ENCODE peak calls at places on chromosomes 16 and 17, in four cellular contexts. N is K562, C is WTC11, M is HepG2. G is an unnamed sample.

GRCh38 chr17:3032258-3033247 is 30.9 kb downstream of the OR1D5 start:
- DNase-seq in N (no peak), C (no peak), M (no peak), G (no peak)

GRCh38 chr17:44655983-44656700 is at the start of gene MEIOC:
- DNase-seq in N (no peak), C (peak; percentile 89), M (no peak), G (no peak)

GRCh38 chr17:75544250-75544649 is 18.8 kb downstream of the LLGL2 start:
- DNase-seq in N (no peak), C (no peak), M (no peak), G (no peak)

GRCh38 chr17:68036304-68037147 is 991 bp downstream of the KPNA2 start:
- DNase-seq in N (no peak), C (no peak), M (no peak), G (no peak)

GRCh38 chr16:81861915-81862314 is 82.8 kb downstream of the PLCG2 start:
- DNase-seq in N (no peak), C (no peak), M (no peak), G (no peak)

GRCh38 chr16:59698341-59698979 is 964.3 kb upstream of the GOT2 start:
- DNase-seq in N (no peak), C (no peak), M (no peak), G (no peak)

GRCh38 chr17:55264273-55264639 is 504 bp upstream of the HLF start:
- DNase-seq in N (no peak), C (no peak), M (no peak), G (no peak)

GRCh38 chr16:2777231-2777902 is at the start of gene ELOB:
- DNase-seq in N (peak; percentile 92), C (peak; percentile 86), M (peak; percentile 50), G (no peak)

GRCh38 chr17:79741751-79742588 is 11.2 kb downstream of the ENPP7 start:
- DNase-seq in N (peak; percentile 93), C (peak; percentile 95), M (peak; percentile 67), G (no peak)

GRCh38 chr17:79838541-79839274 is 532 bp downstream of the CBX4 start:
- DNase-seq in N (peak; percentile 69), C (peak; percentile 76), M (no peak), G (no peak)

GRCh38 chr16:51343411-51343810 is 192.3 kb upstream of the SALL1 start:
- DNase-seq in N (no peak), C (no peak), M (no peak), G (no peak)

GRCh38 chr17:27207073-27207511 is 86.8 kb upstream of the WSB1 start:
- DNase-seq in N (no peak), C (no peak), M (no peak), G (no peak)

GRCh38 chr17:55770220-55770870 is 19.5 kb downstream of the PCTP start:
- DNase-seq in N (peak; percentile 45), C (no peak), M (peak; percentile 68), G (no peak)

GRCh38 chr17:50584116-50584515 is 23.6 kb downstream of the CACNA1G start:
- DNase-seq in N (no peak), C (no peak), M (no peak), G (no peak)

GRCh38 chr17:40219073-40219860 is at the start of gene WIPF2:
- DNase-seq in N (peak; percentile 93), C (peak; percentile 99), M (peak; percentile 97), G (peak; percentile 87)

GRCh38 chr17:40218740-40219072 is 398 bp upstream of the WIPF2 start:
- DNase-seq in N (peak; percentile 82), C (peak; percentile 76), M (peak; percentile 37), G (peak; percentile 40)

GRCh38 chr17:40225151-40225550 is 6.0 kb downstream of the WIPF2 start:
- DNase-seq in N (no peak), C (no peak), M (no peak), G (no peak)

GRCh38 chr17:40224707-40225092 is 5.6 kb downstream of the WIPF2 start:
- DNase-seq in N (no peak), C (no peak), M (no peak), G (no peak)
- TF ChIP-seq TCF7 in N (no peak), C (no peak), M (no peak), G (no peak)

GRCh38 chr17:14760212-14760611 is 459.3 kb downstream of the HS3ST3B1 start:
- DNase-seq in N (no peak), C (no peak), M (no peak), G (no peak)
- TF ChIP-seq TCF7 in N (no peak), C (no peak), M (no peak), G (no peak)

GRCh38 chr16:79980650-79981521 is 380.3 kb upstream of the MAF start:
- DNase-seq in N (no peak), C (no peak), M (no peak), G (no peak)
- TF ChIP-seq TCF7 in N (no peak), C (no peak), M (no peak), G (no peak)

GRCh38 chr16:72956124-72957064 is 91.5 kb downstream of the ZFHX3 start:
- DNase-seq in N (no peak), C (no peak), M (no peak), G (no peak)

GRCh38 chr16:72948238-72948559 is 99.7 kb downstream of the ZFHX3 start:
- DNase-seq in N (no peak), C (no peak), M (no peak), G (no peak)

GRCh38 chr16:72950669-72951068 is 97.3 kb downstream of the ZFHX3 start:
- DNase-seq in N (no peak), C (no peak), M (no peak), G (no peak)

GRCh38 chr16:72951916-72952315 is 96.0 kb downstream of the ZFHX3 start:
- DNase-seq in N (no peak), C (no peak), M (no peak), G (no peak)

DNA sequence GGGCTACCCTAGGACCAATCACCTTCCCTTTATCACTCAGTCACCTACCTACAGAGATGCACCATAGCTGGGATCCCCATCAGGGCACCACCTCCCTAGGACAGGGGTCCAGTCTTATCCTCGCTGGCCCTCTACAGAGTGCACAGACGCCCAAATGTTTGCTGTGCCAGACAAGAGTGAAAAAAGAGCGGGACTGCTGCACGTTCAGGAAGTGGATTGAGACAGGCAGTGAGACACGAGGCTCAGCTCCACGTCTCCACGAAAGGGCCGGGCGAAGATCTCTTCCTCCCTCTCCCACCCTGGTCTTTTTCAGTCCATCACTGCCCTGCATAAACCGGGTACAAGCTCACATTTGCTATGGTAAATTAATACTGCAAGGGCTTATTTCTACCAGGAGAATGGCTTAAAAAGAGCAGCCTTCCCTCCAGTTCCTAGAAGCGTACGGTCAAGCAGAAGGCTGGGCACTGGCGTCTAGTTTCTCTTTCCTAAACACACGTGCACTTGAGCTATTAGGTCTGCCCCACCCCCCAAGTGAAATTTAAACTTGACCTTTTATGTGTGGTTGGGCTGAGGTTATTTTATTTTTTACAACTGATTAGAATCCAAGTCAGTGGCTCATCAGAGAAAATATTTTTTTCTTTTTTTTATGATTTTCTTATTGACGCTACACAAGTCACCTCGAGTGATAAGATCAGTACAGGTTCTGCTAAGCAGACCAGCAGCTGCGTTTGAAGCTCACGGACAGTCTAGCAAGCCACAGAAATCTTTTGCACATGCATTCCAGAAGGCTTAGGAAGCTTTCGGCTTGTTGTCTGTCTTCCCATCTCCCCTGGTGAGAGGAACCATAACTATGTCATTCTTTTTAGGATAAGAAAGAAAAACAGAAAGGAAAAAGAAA is 95.3 kb downstream of the ZFHX3 start:
- DNase-seq in N (no peak), C (no peak), M (no peak), G (no peak)
- TF ChIP-seq TCF7 in N (no peak), C (no peak), M (no peak), G (no peak)

GRCh38 chr17:57549996-57550395 is 195.1 kb downstream of the CCDC182 start:
- DNase-seq in N (no peak), C (no peak), M (no peak), G (no peak)

GRCh38 chr17:57550671-57551315 is 194.3 kb downstream of the CCDC182 start:
- DNase-seq in N (no peak), C (no peak), M (no peak), G (no peak)

GRCh38 chr17:57551321-57552079 is 193.6 kb downstream of the CCDC182 start:
- DNase-seq in N (no peak), C (no peak), M (no peak), G (peak; percentile 69)

GRCh38 chr17:57548421-57549385 is 196.4 kb downstream of the CCDC182 start:
- DNase-seq in N (no peak), C (no peak), M (peak; percentile 81), G (no peak)

GRCh38 chr17:57549468-57549867 is 195.6 kb downstream of the CCDC182 start:
- DNase-seq in N (no peak), C (no peak), M (no peak), G (no peak)
- TF ChIP-seq TCF7 in N (no peak), C (no peak), M (no peak), G (no peak)

GRCh38 chr16:17452931-17453330 is 17.8 kb downstream of the XYLT1 start:
- DNase-seq in N (no peak), C (no peak), M (no peak), G (no peak)

GRCh38 chr16:17450291-17450690 is 20.5 kb downstream of the XYLT1 start:
- DNase-seq in N (no peak), C (no peak), M (no peak), G (no peak)

GRCh38 chr16:17451835-17452234 is 18.9 kb downstream of the XYLT1 start:
- DNase-seq in N (no peak), C (no peak), M (no peak), G (no peak)

GRCh38 chr16:17454331-17454730 is 16.4 kb downstream of the XYLT1 start:
- DNase-seq in N (no peak), C (no peak), M (no peak), G (no peak)

DNA sequence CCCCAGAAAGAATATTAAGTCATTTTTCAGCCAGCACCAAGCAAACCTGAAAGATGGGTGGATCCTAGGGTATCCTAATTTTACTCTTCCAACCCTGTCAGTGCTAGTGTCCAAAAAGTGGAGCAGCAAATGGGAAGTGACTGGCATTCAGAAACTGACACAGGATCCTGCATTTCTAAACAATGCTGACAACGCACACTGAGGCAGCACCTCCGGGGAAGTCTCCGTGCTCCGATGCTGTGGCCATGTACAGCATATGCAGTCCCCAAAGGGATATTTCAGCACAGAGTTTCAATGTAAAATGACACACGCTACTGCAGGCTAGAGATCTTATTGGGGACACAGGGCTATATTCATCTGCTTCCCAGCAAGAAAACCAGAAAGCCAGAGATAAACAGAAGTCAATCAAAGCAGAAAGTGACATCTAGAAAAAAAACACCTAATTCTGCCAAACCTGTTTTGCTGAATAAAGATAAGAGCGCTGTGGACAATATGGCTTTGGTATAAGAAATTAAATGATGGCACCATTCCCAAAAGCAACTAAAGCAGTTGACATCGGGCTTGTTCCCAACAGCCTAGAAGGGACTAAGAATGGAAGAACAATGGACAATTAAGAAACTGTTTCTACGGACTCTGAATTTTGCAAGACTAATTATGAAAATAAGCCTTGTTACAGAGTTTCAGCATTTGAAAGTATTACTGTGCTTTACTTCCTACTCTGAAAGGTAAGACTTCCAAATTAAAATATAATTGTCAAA is 17.2 kb downstream of the XYLT1 start:
- DNase-seq in N (no peak), C (no peak), M (no peak), G (no peak)
- TF ChIP-seq TCF7 in N (no peak), C (no peak), M (no peak), G (no peak)

DNA sequence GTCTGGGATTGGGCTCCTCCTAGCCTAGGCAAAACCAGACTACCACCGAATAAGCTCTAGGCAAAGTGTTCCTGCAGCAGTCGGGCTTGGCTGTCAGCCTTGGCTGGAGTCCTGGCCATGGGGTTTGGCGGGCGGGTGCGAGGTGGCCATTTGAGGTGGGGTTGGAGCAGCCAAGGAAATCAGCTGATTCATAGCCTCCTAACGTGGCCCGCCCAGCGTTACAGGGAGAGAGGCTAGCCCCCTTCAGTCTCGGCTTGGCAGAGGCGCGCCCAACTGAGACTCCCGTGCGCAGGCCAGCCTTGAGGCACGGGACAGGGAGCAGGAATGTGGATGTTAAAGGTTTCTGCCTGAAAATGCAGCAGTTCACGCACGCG is 1.9 kb downstream of the PMP22 start:
- DNase-seq in N (no peak), C (peak; percentile 57), M (no peak), G (no peak)
- TF ChIP-seq TCF7 in N (no peak), C (no peak), M (no peak), G (no peak)